ENCODE peak calls at places on chromosomes 11 and 22, in eight cellular contexts. B is neural progenitor cell, F is body of pancreas, Y is GM23338, W is left lung, G is brain microvascular endothelial cell, I is OCI-LY7, E is AG09309. C is an unnamed sample.

GRCh38 chr11:103792981-103793468 is 243.4 kb upstream of the DDI1 start:
- DNase-seq in B (no peak), F (peak; percentile 15), Y (no peak), W (no peak), G (peak; percentile 58), I (no peak), E (no peak), C (no peak)

GRCh38 chr11:14969922-14970323 is 2.2 kb downstream of the CALCA start:
- DNase-seq in B (peak; percentile 86), F (peak; percentile 35), Y (peak; percentile 86), W (no peak), G (peak; percentile 25), I (peak; percentile 21), E (no peak), C (peak; percentile 72)

GRCh38 chr11:130062030-130062429 is 7.7 kb upstream of the APLP2 start:
- DNase-seq in B (no peak), F (no peak), Y (no peak), W (no peak), G (no peak), I (no peak), E (no peak), C (no peak)

GRCh38 chr11:129372609-129373488 is 2.8 kb upstream of the BARX2 start:
- DNase-seq in B (peak; percentile 60), F (no peak), Y (peak; percentile 66), W (no peak), G (no peak), I (no peak), E (no peak), C (no peak)

GRCh38 chr11:117057317-117057716 is 40.9 kb downstream of the SIK3 start:
- DNase-seq in B (no peak), F (no peak), Y (no peak), W (no peak), G (no peak), I (no peak), E (no peak), C (no peak)

GRCh38 chr11:36455658-36456111 is 54.4 kb downstream of the TRAF6 start:
- DNase-seq in B (peak; percentile 62), F (peak; percentile 55), Y (peak; percentile 8), W (peak; percentile 77), G (peak; percentile 98), I (no peak), E (peak; percentile 97), C (peak; percentile 69)

GRCh38 chr22:48442663-48443062 is 1385.0 kb downstream of the BRD1 start:
- DNase-seq in B (no peak), F (no peak), Y (no peak), W (no peak), G (no peak), I (no peak), E (no peak), C (no peak)

GRCh38 chr11:6315811-6316425 is 4.4 kb downstream of the CAVIN3 start:
- DNase-seq in B (peak; percentile 90), F (peak; percentile 66), Y (peak; percentile 91), W (peak; percentile 50), G (peak; percentile 57), I (peak; percentile 62), E (no peak), C (peak; percentile 67)

GRCh38 chr11:128208329-128209220 is 378.8 kb downstream of the ETS1 start:
- DNase-seq in B (no peak), F (peak; percentile 22), Y (no peak), W (peak; percentile 36), G (peak; percentile 88), I (no peak), E (peak; percentile 87), C (no peak)

GRCh38 chr11:60193687-60194433 is 11.0 kb upstream of the MS4A6A start:
- DNase-seq in B (peak; percentile 72), F (peak; percentile 74), Y (peak; percentile 87), W (no peak), G (peak; percentile 80), I (peak; percentile 61), E (no peak), C (no peak)

GRCh38 chr22:41596776-41597634 is 7.4 kb upstream of the PMM1 start:
- DNase-seq in B (peak; percentile 69), F (peak; percentile 78), Y (peak; percentile 87), W (peak; percentile 64), G (peak; percentile 22), I (peak; percentile 45), E (no peak), C (peak; percentile 85)

GRCh38 chr22:45006873-45007246 is 2.9 kb downstream of the PHF21B start:
- DNase-seq in B (peak; percentile 84), F (no peak), Y (peak; percentile 88), W (no peak), G (no peak), I (no peak), E (no peak), C (no peak)

GRCh38 chr22:48755332-48755949 is 1072.2 kb downstream of the BRD1 start:
- DNase-seq in B (no peak), F (no peak), Y (no peak), W (no peak), G (no peak), I (no peak), E (no peak), C (no peak)

GRCh38 chr11:78961938-78962701 is 387.5 kb upstream of the NARS2 start:
- DNase-seq in B (peak; percentile 97), F (peak; percentile 54), Y (peak; percentile 94), W (no peak), G (peak; percentile 18), I (no peak), E (no peak), C (no peak)

GRCh38 chr11:27210509-27210908 is 152.5 kb downstream of the CCDC34 start:
- DNase-seq in B (no peak), F (no peak), Y (no peak), W (no peak), G (no peak), I (no peak), E (no peak), C (no peak)

GRCh38 chr11:83643115-83643514 is 356.9 kb upstream of the CCDC90B start:
- DNase-seq in B (no peak), F (no peak), Y (no peak), W (no peak), G (no peak), I (no peak), E (no peak), C (no peak)

GRCh38 chr11:61020706-61021235 is 49.3 kb downstream of the CD6 start:
- DNase-seq in B (no peak), F (no peak), Y (no peak), W (no peak), G (no peak), I (no peak), E (no peak), C (no peak)

GRCh38 chr22:31556627-31557203 is 60.4 kb downstream of the SFI1 start:
- DNase-seq in B (peak; percentile 43), F (peak; percentile 10), Y (peak; percentile 60), W (no peak), G (peak; percentile 27), I (peak; percentile 38), E (no peak), C (no peak)

GRCh38 chr11:23570828-23571227 is 710.6 kb upstream of the CCDC179 start:
- DNase-seq in B (no peak), F (no peak), Y (no peak), W (no peak), G (peak; percentile 44), I (no peak), E (peak; percentile 1), C (no peak)

GRCh38 chr11:2862950-2863618 is 22.5 kb downstream of the CDKN1C start:
- DNase-seq in B (peak; percentile 70), F (no peak), Y (peak; percentile 77), W (no peak), G (no peak), I (no peak), E (no peak), C (no peak)

GRCh38 chr22:39384750-39385480 is 14.7 kb upstream of the TAB1 start:
- DNase-seq in B (peak; percentile 71), F (no peak), Y (peak; percentile 87), W (no peak), G (peak; percentile 26), I (peak; percentile 61), E (no peak), C (no peak)

GRCh38 chr11:131734871-131735270 is 364.5 kb downstream of the NTM start:
- DNase-seq in B (no peak), F (no peak), Y (no peak), W (no peak), G (no peak), I (no peak), E (no peak), C (no peak)

GRCh38 chr11:120563698-120564572 is 52.4 kb downstream of the GRIK4 start:
- DNase-seq in B (peak; percentile 88), F (no peak), Y (peak; percentile 83), W (no peak), G (no peak), I (no peak), E (no peak), C (no peak)

GRCh38 chr22:37731804-37732471 is 35.1 kb downstream of the TRIOBP start:
- DNase-seq in B (no peak), F (peak; percentile 59), Y (no peak), W (no peak), G (no peak), I (peak; percentile 31), E (no peak), C (no peak)

GRCh38 chr22:37732699-37733607 is 36.1 kb downstream of the TRIOBP start:
- DNase-seq in B (no peak), F (no peak), Y (no peak), W (no peak), G (no peak), I (no peak), E (no peak), C (no peak)

GRCh38 chr22:37733625-37734401 is 37.0 kb downstream of the TRIOBP start:
- DNase-seq in B (no peak), F (no peak), Y (no peak), W (no peak), G (no peak), I (no peak), E (no peak), C (peak; percentile 75)

GRCh38 chr22:37734402-37734700 is 37.5 kb downstream of the TRIOBP start:
- DNase-seq in B (no peak), F (no peak), Y (no peak), W (no peak), G (no peak), I (no peak), E (no peak), C (no peak)

GRCh38 chr22:37735054-37735453 is 38.2 kb downstream of the TRIOBP start:
- DNase-seq in B (peak; percentile 84), F (no peak), Y (peak; percentile 76), W (no peak), G (no peak), I (no peak), E (no peak), C (peak; percentile 80)
- TF ChIP-seq CTCF in B (peak; percentile 66), F (no peak), Y (peak; percentile 63), W (peak; percentile 45), G (peak; percentile 60), I (no peak), E (peak; percentile 43), C (peak; percentile 44)

GRCh38 chr11:8228206-8228605 is 35.5 kb downstream of the LMO1 start:
- DNase-seq in B (peak; percentile 87), F (no peak), Y (no peak), W (no peak), G (no peak), I (no peak), E (no peak), C (peak; percentile 35)
- H3K4me3 ChIP-seq in B (no peak overlapping the region), F (no peak overlapping the region), Y (no peak overlapping the region), W (no peak overlapping the region), G (no peak overlapping the region), I (no peak overlapping the region), E (no peak overlapping the region), C (no peak overlapping the region)

GRCh38 chr11:46294365-46295309 is 17.2 kb downstream of the CREB3L1 start:
- DNase-seq in B (peak; percentile 85), F (no peak), Y (peak; percentile 92), W (peak; percentile 67), G (peak; percentile 90), I (no peak), E (peak; percentile 86), C (no peak)
- TF ChIP-seq CTCF in B (peak; percentile 37), F (no peak), Y (peak; percentile 27), W (no peak), G (no peak), I (no peak), E (no peak), C (no peak)

GRCh38 chr11:73596547-73596946 is 1.4 kb downstream of the FAM168A start:
- DNase-seq in B (no peak), F (no peak), Y (no peak), W (no peak), G (no peak), I (no peak), E (no peak), C (no peak)
- H3K4me3 ChIP-seq in B (peak overlapping the region; percentile 77), F (no peak overlapping the region), Y (peak overlapping the region; percentile 55), W (no peak overlapping the region), G (peak overlapping the region; percentile 82), I (peak overlapping the region; percentile 79), E (peak overlapping the region; percentile 89), C (peak overlapping the region; percentile 68)

C was measured in upper lobe of right lung.